ENCODE peak calls at places on chromosomes 4 and X, in six cellular contexts. One of them, this sample, is unnamed. For H3K9me3, the result is how much of the 10 kb centered on the place peaks cover.

GRCh38 chr4:4247711-4248035 is 350 bp downstream of the TMEM128 start:
- DNase-seq in ascending aorta: no peak
- DNase-seq in mesenchymal stem cell: no peak
- DNase-seq in cardiac muscle cell: no peak
- DNase-seq in stomach: no peak
- DNase-seq in esophagus squamous epithelium: no peak
- DNase-seq in this sample: no peak

GRCh38 chr4:36310793-36311192 is 29.4 kb downstream of the DTHD1 start:
- DNase-seq in ascending aorta: no peak
- DNase-seq in mesenchymal stem cell: no peak
- DNase-seq in cardiac muscle cell: no peak
- DNase-seq in stomach: no peak
- DNase-seq in esophagus squamous epithelium: no peak
- DNase-seq in this sample: no peak

GRCh38 chrX:136030357-136031225 is 45.4 kb downstream of the SLC9A6 start:
- DNase-seq in ascending aorta: no peak
- DNase-seq in mesenchymal stem cell: peak
- DNase-seq in cardiac muscle cell: peak
- DNase-seq in stomach: no peak
- DNase-seq in esophagus squamous epithelium: no peak
- DNase-seq in this sample: no peak

GRCh38 chr4:115456228-115456627 is 342.8 kb upstream of the NDST4 start:
- DNase-seq in ascending aorta: no peak
- DNase-seq in mesenchymal stem cell: no peak
- DNase-seq in cardiac muscle cell: no peak
- DNase-seq in stomach: no peak
- DNase-seq in esophagus squamous epithelium: no peak
- DNase-seq in this sample: no peak

GRCh38 chr4:164424852-164425251 is 329.1 kb upstream of the SMIM31 start:
- DNase-seq in ascending aorta: no peak
- DNase-seq in mesenchymal stem cell: no peak
- DNase-seq in cardiac muscle cell: no peak
- DNase-seq in stomach: no peak
- DNase-seq in esophagus squamous epithelium: no peak
- DNase-seq in this sample: no peak

GRCh38 chr4:147299205-147299604 is 181.7 kb upstream of the EDNRA start:
- DNase-seq in ascending aorta: no peak
- DNase-seq in mesenchymal stem cell: no peak
- DNase-seq in cardiac muscle cell: no peak
- DNase-seq in stomach: no peak
- DNase-seq in esophagus squamous epithelium: no peak
- DNase-seq in this sample: no peak

GRCh38 chr4:189090174-189090814 is 850.4 kb upstream of the FRG1 start:
- DNase-seq in ascending aorta: no peak
- DNase-seq in mesenchymal stem cell: peak
- DNase-seq in cardiac muscle cell: peak
- DNase-seq in stomach: no peak
- DNase-seq in esophagus squamous epithelium: no peak
- DNase-seq in this sample: no peak

GRCh38 chr4:16667464-16667863 is 231.0 kb downstream of the LDB2 start:
- DNase-seq in ascending aorta: no peak
- DNase-seq in mesenchymal stem cell: peak
- DNase-seq in cardiac muscle cell: no peak
- DNase-seq in stomach: no peak
- DNase-seq in esophagus squamous epithelium: no peak
- DNase-seq in this sample: no peak

GRCh38 chr4:978957-979701 is 5.8 kb upstream of the DGKQ start:
- DNase-seq in ascending aorta: no peak
- DNase-seq in mesenchymal stem cell: peak
- DNase-seq in cardiac muscle cell: no peak
- DNase-seq in stomach: no peak
- DNase-seq in esophagus squamous epithelium: no peak
- DNase-seq in this sample: no peak

GRCh38 chrX:58025979-58026378 is 115.7 kb upstream of the ZXDA start:
- DNase-seq in ascending aorta: no peak
- DNase-seq in mesenchymal stem cell: peak
- DNase-seq in cardiac muscle cell: no peak
- DNase-seq in stomach: peak
- DNase-seq in esophagus squamous epithelium: no peak
- DNase-seq in this sample: peak

GRCh38 chrX:135591871-135592270 is 71.4 kb downstream of the INTS6L start:
- DNase-seq in ascending aorta: no peak
- DNase-seq in mesenchymal stem cell: no peak
- DNase-seq in cardiac muscle cell: no peak
- DNase-seq in stomach: no peak
- DNase-seq in esophagus squamous epithelium: no peak
- DNase-seq in this sample: no peak

GRCh38 chr4:183757105-183757504 is 98.0 kb downstream of the TRAPPC11 start:
- DNase-seq in ascending aorta: no peak
- DNase-seq in mesenchymal stem cell: no peak
- DNase-seq in cardiac muscle cell: no peak
- DNase-seq in stomach: no peak
- DNase-seq in esophagus squamous epithelium: no peak
- DNase-seq in this sample: no peak

GRCh38 chr4:184166736-184167135 is 50.9 kb downstream of the ENPP6 start:
- DNase-seq in ascending aorta: no peak
- DNase-seq in mesenchymal stem cell: no peak
- DNase-seq in cardiac muscle cell: no peak
- DNase-seq in stomach: no peak
- DNase-seq in esophagus squamous epithelium: no peak
- DNase-seq in this sample: no peak

GRCh38 chr4:55396305-55397023 is 707 bp downstream of the TMEM165 start:
- DNase-seq in ascending aorta: no peak
- DNase-seq in mesenchymal stem cell: peak
- DNase-seq in cardiac muscle cell: peak
- DNase-seq in stomach: peak
- DNase-seq in esophagus squamous epithelium: no peak
- DNase-seq in this sample: peak

GRCh38 chr4:2607107-2607506 is 70.7 kb downstream of the FAM193A start:
- DNase-seq in ascending aorta: no peak
- DNase-seq in mesenchymal stem cell: no peak
- DNase-seq in cardiac muscle cell: peak
- DNase-seq in stomach: no peak
- DNase-seq in esophagus squamous epithelium: no peak
- DNase-seq in this sample: no peak

GRCh38 chr4:146495277-146495676 is 26.5 kb downstream of the SLC10A7 start:
- DNase-seq in ascending aorta: no peak
- DNase-seq in mesenchymal stem cell: peak
- DNase-seq in cardiac muscle cell: no peak
- DNase-seq in stomach: no peak
- DNase-seq in esophagus squamous epithelium: no peak
- DNase-seq in this sample: no peak

GRCh38 chrX:10106801-10107200 is 50.0 kb upstream of the CLCN4 start:
- DNase-seq in ascending aorta: no peak
- DNase-seq in mesenchymal stem cell: no peak
- DNase-seq in cardiac muscle cell: no peak
- DNase-seq in stomach: no peak
- DNase-seq in esophagus squamous epithelium: no peak
- DNase-seq in this sample: peak

GRCh38 chr4:180827193-180827592 is 1416.0 kb upstream of the TENM3 start:
- DNase-seq in ascending aorta: no peak
- DNase-seq in mesenchymal stem cell: peak
- DNase-seq in cardiac muscle cell: peak
- DNase-seq in stomach: no peak
- DNase-seq in esophagus squamous epithelium: no peak
- DNase-seq in this sample: no peak

GRCh38 chrX:38458071-38458470 is 103.3 kb upstream of the TSPAN7 start:
- DNase-seq in ascending aorta: no peak
- DNase-seq in mesenchymal stem cell: no peak
- DNase-seq in cardiac muscle cell: peak
- DNase-seq in stomach: no peak
- DNase-seq in esophagus squamous epithelium: no peak
- DNase-seq in this sample: no peak

GRCh38 chrX:5733483-5733882 is 495.2 kb downstream of the NLGN4X start:
- DNase-seq in ascending aorta: no peak
- DNase-seq in mesenchymal stem cell: no peak
- DNase-seq in cardiac muscle cell: no peak
- DNase-seq in stomach: no peak
- DNase-seq in esophagus squamous epithelium: no peak
- DNase-seq in this sample: no peak

GRCh38 chr4:68175562-68176155 is 46.0 kb upstream of the TMPRSS11F start:
- DNase-seq in ascending aorta: no peak
- DNase-seq in mesenchymal stem cell: peak
- DNase-seq in cardiac muscle cell: peak
- DNase-seq in stomach: no peak
- DNase-seq in esophagus squamous epithelium: no peak
- DNase-seq in this sample: no peak

GRCh38 chr4:163988921-163989320 is 494.4 kb downstream of the TMA16 start:
- DNase-seq in ascending aorta: no peak
- DNase-seq in mesenchymal stem cell: no peak
- DNase-seq in cardiac muscle cell: no peak
- DNase-seq in stomach: no peak
- DNase-seq in esophagus squamous epithelium: no peak
- DNase-seq in this sample: no peak

GRCh38 chr4:163166041-163166579 is 580 bp downstream of the NAF1 start:
- DNase-seq in ascending aorta: peak
- DNase-seq in mesenchymal stem cell: peak
- DNase-seq in cardiac muscle cell: peak
- DNase-seq in stomach: peak
- DNase-seq in esophagus squamous epithelium: peak
- DNase-seq in this sample: peak

GRCh38 chr4:24594887-24595286 is 10.5 kb upstream of the DHX15 start:
- DNase-seq in ascending aorta: no peak
- DNase-seq in mesenchymal stem cell: no peak
- DNase-seq in cardiac muscle cell: no peak
- DNase-seq in stomach: no peak
- DNase-seq in esophagus squamous epithelium: no peak
- DNase-seq in this sample: no peak

GRCh38 chr4:103402198-103402597 is 204.1 kb upstream of the CENPE start:
- DNase-seq in ascending aorta: no peak
- DNase-seq in mesenchymal stem cell: no peak
- DNase-seq in cardiac muscle cell: no peak
- DNase-seq in stomach: no peak
- DNase-seq in esophagus squamous epithelium: no peak
- DNase-seq in this sample: no peak

GRCh38 chrX:150360331-150360730 is 2.8 kb upstream of the MAMLD1 start:
- DNase-seq in ascending aorta: no peak
- DNase-seq in mesenchymal stem cell: no peak
- DNase-seq in cardiac muscle cell: no peak
- DNase-seq in stomach: no peak
- DNase-seq in esophagus squamous epithelium: no peak
- DNase-seq in this sample: no peak

GRCh38 chrX:108640817-108641216 is 95.5 kb downstream of the IRS4 start:
- DNase-seq in ascending aorta: no peak
- DNase-seq in mesenchymal stem cell: no peak
- DNase-seq in cardiac muscle cell: no peak
- DNase-seq in stomach: no peak
- DNase-seq in esophagus squamous epithelium: no peak
- DNase-seq in this sample: no peak

GRCh38 chr4:41258783-41259182 is 2.1 kb downstream of the UCHL1 start:
- DNase-seq in ascending aorta: no peak
- DNase-seq in mesenchymal stem cell: peak
- DNase-seq in cardiac muscle cell: peak
- DNase-seq in stomach: no peak
- DNase-seq in esophagus squamous epithelium: no peak
- DNase-seq in this sample: no peak

GRCh38 chr4:94305468-94306225 is 37.0 kb downstream of the HPGDS start:
- DNase-seq in ascending aorta: no peak
- DNase-seq in mesenchymal stem cell: peak
- DNase-seq in cardiac muscle cell: peak
- DNase-seq in stomach: no peak
- DNase-seq in esophagus squamous epithelium: no peak
- DNase-seq in this sample: no peak

GRCh38 chrX:295136-295535 is 14.0 kb downstream of the PLCXD1 start:
- DNase-seq in ascending aorta: no peak
- DNase-seq in mesenchymal stem cell: no peak
- DNase-seq in cardiac muscle cell: no peak
- DNase-seq in stomach: no peak
- DNase-seq in esophagus squamous epithelium: no peak
- DNase-seq in this sample: no peak

GRCh38 chr4:92101609-92102231 is 202.0 kb upstream of the GRID2 start:
- DNase-seq in ascending aorta: no peak
- DNase-seq in mesenchymal stem cell: no peak
- DNase-seq in cardiac muscle cell: no peak
- DNase-seq in stomach: no peak
- DNase-seq in esophagus squamous epithelium: no peak
- DNase-seq in this sample: no peak

DNA sequence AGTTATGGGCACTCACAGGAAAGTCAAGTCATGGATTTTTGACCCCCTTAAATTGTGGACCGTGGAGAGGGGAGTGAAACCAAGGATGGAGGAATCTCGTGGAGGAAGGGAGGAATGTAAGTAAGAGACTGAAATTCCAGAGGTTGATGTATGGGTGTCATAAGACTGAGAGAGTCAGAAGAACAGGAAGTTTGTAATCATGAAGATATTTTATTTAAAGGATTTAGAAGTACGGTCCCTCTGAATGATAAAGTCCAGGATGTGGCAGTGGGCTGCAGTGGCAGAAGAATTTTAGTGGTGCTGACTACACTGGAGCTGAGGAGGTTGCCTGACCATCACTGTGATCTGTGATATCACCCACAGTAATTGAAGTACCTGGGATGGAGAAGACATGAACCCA is 57.8 kb downstream of the DCLK2 start:
- DNase-seq in ascending aorta: no peak
- DNase-seq in mesenchymal stem cell: peak
- DNase-seq in cardiac muscle cell: no peak
- DNase-seq in stomach: no peak
- DNase-seq in esophagus squamous epithelium: no peak
- DNase-seq in this sample: no peak
- H3K4me3 ChIP-seq in ascending aorta: no peak
- H3K4me3 ChIP-seq in mesenchymal stem cell: no peak
- H3K4me3 ChIP-seq in cardiac muscle cell: no peak
- H3K4me3 ChIP-seq in stomach: no peak
- H3K4me3 ChIP-seq in esophagus squamous epithelium: no peak
- H3K4me3 ChIP-seq in this sample: no peak

GRCh38 chrX:73615022-73615421 is 52.0 kb downstream of the CHIC1 start:
- DNase-seq in ascending aorta: no peak
- DNase-seq in mesenchymal stem cell: no peak
- DNase-seq in cardiac muscle cell: no peak
- DNase-seq in stomach: no peak
- DNase-seq in esophagus squamous epithelium: no peak
- DNase-seq in this sample: no peak
- H3K9me3 ChIP-seq in ascending aorta: under half
- H3K9me3 ChIP-seq in mesenchymal stem cell: under half
- H3K9me3 ChIP-seq in cardiac muscle cell: under half
- H3K9me3 ChIP-seq in stomach: under half
- H3K9me3 ChIP-seq in esophagus squamous epithelium: under half
- H3K9me3 ChIP-seq in this sample: under half

GRCh38 chr4:99845179-99845578 is 28.6 kb downstream of the DAPP1 start:
- DNase-seq in ascending aorta: no peak
- DNase-seq in mesenchymal stem cell: no peak
- DNase-seq in cardiac muscle cell: no peak
- DNase-seq in stomach: no peak
- DNase-seq in esophagus squamous epithelium: no peak
- DNase-seq in this sample: no peak
- H3K4me3 ChIP-seq in ascending aorta: no peak
- H3K4me3 ChIP-seq in mesenchymal stem cell: no peak
- H3K4me3 ChIP-seq in cardiac muscle cell: no peak
- H3K4me3 ChIP-seq in stomach: no peak
- H3K4me3 ChIP-seq in esophagus squamous epithelium: no peak
- H3K4me3 ChIP-seq in this sample: no peak

DNA sequence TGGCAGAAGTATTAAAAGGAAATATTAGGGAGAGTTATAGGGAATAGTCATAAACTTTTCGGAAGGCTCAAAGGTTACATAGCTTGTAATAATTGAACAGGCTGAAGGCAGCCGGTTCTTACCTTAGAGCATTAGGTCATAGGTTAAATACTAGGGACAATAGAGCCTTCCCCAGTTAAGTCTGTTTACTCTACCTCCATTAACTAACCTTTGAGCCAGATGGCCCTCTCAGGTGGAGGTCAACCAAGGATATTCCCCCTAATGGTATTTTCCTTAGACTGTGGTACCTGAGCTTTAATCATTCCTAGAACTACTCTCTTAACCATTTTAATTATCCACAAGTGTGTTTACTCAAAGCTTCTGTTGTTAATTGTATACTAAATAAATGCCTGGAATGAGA is 920.9 kb upstream of the PABPC4L start:
- DNase-seq in ascending aorta: no peak
- DNase-seq in mesenchymal stem cell: no peak
- DNase-seq in cardiac muscle cell: no peak
- DNase-seq in stomach: no peak
- DNase-seq in esophagus squamous epithelium: no peak
- DNase-seq in this sample: no peak
- H3K9me3 ChIP-seq in ascending aorta: under half
- H3K9me3 ChIP-seq in mesenchymal stem cell: under half
- H3K9me3 ChIP-seq in cardiac muscle cell: under half
- H3K9me3 ChIP-seq in stomach: under half
- H3K9me3 ChIP-seq in esophagus squamous epithelium: under half
- H3K9me3 ChIP-seq in this sample: under half